ENCODE peak calls at places on chromosomes 5 and 9, in six cellular contexts. M is RWPE1; C is activated naive CD8-positive, alpha-beta T cell treated with anti-CD3 and anti-CD28 coated beads for 36 hours; J is mucosa of descending colon; Y is progenitor cell of endocrine pancreas; L is heart left ventricle. D is an unnamed sample.
A peak's percentile ranks its signal among the peaks of the same experiment; 100 is the strongest.

GRCh38 chr5:27267209-27267824 is 228.9 kb upstream of the CDH9 start:
- DNase-seq in J (peak; percentile 36), C (no peak), M (no peak), Y (no peak), L (peak; percentile 57), D (no peak)

GRCh38 chr9:136543830-136544548 is 1.9 kb downstream of the NOTCH1 start:
- DNase-seq in L (no peak), Y (peak; percentile 43), C (no peak), J (peak; percentile 88), M (no peak), D (no peak)

GRCh38 chr5:143977891-143978448 is 166.0 kb downstream of the HMHB1 start:
- DNase-seq in L (no peak), J (no peak), C (no peak), M (peak; percentile 84), Y (no peak), D (no peak)

GRCh38 chr5:15249152-15249551 is 250.8 kb upstream of the FBXL7 start:
- DNase-seq in Y (no peak), M (peak; percentile 52), C (no peak), J (no peak), L (no peak), D (no peak)

GRCh38 chr5:146098047-146098446 is 7.3 kb downstream of the PLAC8L1 start:
- DNase-seq in J (no peak), Y (no peak), C (no peak), M (no peak), L (no peak), D (no peak)

GRCh38 chr5:93431255-93431654 is 149.8 kb downstream of the NR2F1-AS1 start:
- DNase-seq in L (no peak), C (no peak), M (no peak), J (no peak), Y (no peak), D (no peak)

GRCh38 chr9:37155601-37156000 is 35.2 kb downstream of the ZCCHC7 start:
- DNase-seq in C (no peak), J (no peak), Y (no peak), M (no peak), L (no peak), D (no peak)

GRCh38 chr9:64061013-64061627 is 1223.9 kb downstream of the FOXD4L5 start:
- DNase-seq in C (no peak), L (no peak), M (no peak), J (no peak), Y (no peak), D (no peak)

GRCh38 chr5:180137401-180138213 is 66.0 kb upstream of the RNF130 start:
- DNase-seq in Y (no peak), L (no peak), J (peak; percentile 46), M (no peak), C (no peak), D (no peak)

GRCh38 chr9:86948153-86948929 is 1.0 kb upstream of the GAS1 start:
- DNase-seq in L (peak; percentile 88), Y (peak; percentile 54), J (peak; percentile 69), C (peak; percentile 71), M (peak; percentile 71), D (peak; percentile 75)

GRCh38 chr9:92147030-92147853 is 32.0 kb upstream of the SPTLC1 start:
- DNase-seq in C (no peak), J (no peak), Y (no peak), M (peak; percentile 94), L (no peak), D (no peak)

GRCh38 chr5:60945760-60946253 is 802 bp downstream of the NDUFAF2 start:
- DNase-seq in C (no peak), J (peak; percentile 58), L (no peak), M (peak; percentile 60), Y (no peak), D (peak; percentile 23)

GRCh38 chr9:131799177-131799823 is 59.4 kb upstream of the RAPGEF1 start:
- DNase-seq in L (no peak), J (no peak), C (peak; percentile 35), M (peak; percentile 77), Y (peak; percentile 78), D (peak; percentile 68)

GRCh38 chr5:116062352-116062751 is 22.5 kb upstream of the COMMD10 start:
- DNase-seq in Y (no peak), C (no peak), M (no peak), J (no peak), L (no peak), D (no peak)

GRCh38 chr5:16456103-16456832 is 9.3 kb downstream of the ZNF622 start:
- DNase-seq in J (no peak), C (peak; percentile 18), L (no peak), Y (no peak), M (peak; percentile 38), D (peak; percentile 21)

GRCh38 chr5:176690911-176691310 is 43.6 kb downstream of the TSPAN17 start:
- DNase-seq in Y (no peak), L (peak; percentile 30), C (no peak), M (no peak), J (no peak), D (no peak)

D was measured in stimulated activated naive CD8-positive, alpha-beta T cell treated with anti-CD3 and anti-CD28 coated beads, Interleukin-15, Interleukin-2, amounts not matched to agents 100 U/mL and 50 U/mL, for 24 hours.